ENCODE peak calls at places on chromosomes 3 and 15, in eight cellular contexts. K is heart left ventricle, P is GM12864, Z is RWPE1, X is K562, W is uterus, V is choroid plexus epithelial cell, E is A549. C is an unnamed sample.

GRCh38 chr15:52417501-52417900 is 111.2 kb downstream of the MYO5A start:
- DNase-seq in K (no peak), P (no peak), Z (peak), X (no peak), W (no peak), V (no peak), E (no peak), C (no peak)

GRCh38 chr15:78620021-78620838 is 566 bp downstream of the CHRNA3 start:
- DNase-seq in K (no peak), P (no peak), Z (no peak), X (no peak), W (no peak), V (peak), E (peak), C (peak)

GRCh38 chr15:56307180-56307579 is 58.0 kb upstream of the TEX9 start:
- DNase-seq in K (no peak), P (no peak), Z (no peak), X (no peak), W (no peak), V (no peak), E (no peak), C (no peak)

GRCh38 chr3:132418916-132419315 is 1.6 kb downstream of the DNAJC13 start:
- DNase-seq in K (no peak), P (no peak), Z (no peak), X (no peak), W (no peak), V (peak), E (no peak), C (no peak)

GRCh38 chr3:58333206-58334012 is 717 bp downstream of the PXK start:
- DNase-seq in K (peak), P (no peak), Z (peak), X (peak), W (peak), V (peak), E (no peak), C (peak)

GRCh38 chr15:52010633-52011595 is 8.1 kb upstream of the MAPK6 start:
- DNase-seq in K (no peak), P (no peak), Z (peak), X (peak), W (peak), V (peak), E (no peak), C (no peak)

GRCh38 chr3:169772530-169772950 is 656 bp upstream of the MYNN start:
- DNase-seq in K (peak), P (no peak), Z (peak), X (peak), W (peak), V (peak), E (peak), C (peak)

GRCh38 chr3:8794247-8794646 is 24.8 kb upstream of the OXTR start:
- DNase-seq in K (no peak), P (no peak), Z (no peak), X (no peak), W (no peak), V (no peak), E (no peak), C (no peak)

GRCh38 chr3:72997421-72997961 is 880 bp downstream of the PPP4R2 start:
- DNase-seq in K (no peak), P (no peak), Z (peak), X (peak), W (no peak), V (peak), E (peak), C (peak)
- TF ChIP-seq CTCF in K (peak), P (peak), Z (peak), X (peak), W (peak), V (peak), E (peak), C (no peak)

DNA sequence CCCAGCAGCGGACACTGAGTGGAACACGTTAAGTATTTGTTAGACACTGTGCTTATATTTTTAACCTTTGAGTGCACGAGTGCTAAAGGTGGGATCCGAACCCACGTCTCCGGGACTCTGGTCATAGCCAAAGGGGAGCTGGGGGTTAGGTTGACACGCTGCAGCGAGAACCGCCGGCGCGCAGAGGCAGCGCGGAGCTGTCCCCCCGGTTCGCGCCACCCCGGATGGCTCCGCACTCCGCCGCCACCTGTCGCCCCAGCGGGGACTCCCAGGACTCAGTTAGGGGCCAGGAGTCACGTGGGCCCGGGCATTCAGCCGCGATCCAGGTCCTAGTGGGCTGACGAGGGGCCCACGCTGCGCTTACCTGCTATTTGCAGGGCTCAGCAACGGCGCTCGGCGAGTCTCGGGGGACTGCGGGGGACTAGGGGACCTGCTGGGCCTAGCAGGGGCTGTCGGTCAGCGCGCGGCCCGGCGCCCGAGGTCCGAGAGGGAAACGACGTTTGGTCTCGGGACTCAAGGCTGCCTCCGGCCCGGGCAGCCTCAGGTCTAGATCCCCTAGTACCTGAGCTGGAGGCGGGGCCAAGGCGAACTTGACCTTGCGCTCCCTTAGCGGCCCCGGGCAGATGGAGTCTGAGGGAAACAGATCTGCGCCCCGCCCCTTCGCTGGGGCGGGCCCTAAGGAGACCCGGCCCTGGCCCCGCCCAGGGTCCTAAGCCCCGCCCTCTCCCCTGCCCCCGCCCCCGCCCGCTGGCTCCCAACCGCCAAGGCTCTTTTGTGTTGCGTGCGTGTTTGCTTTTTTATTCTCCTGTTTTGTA is at the start of gene NMNAT3:
- DNase-seq in K (peak), P (peak), Z (peak), X (peak), W (peak), V (peak), E (peak), C (peak)
- TF ChIP-seq CTCF in K (no peak), P (peak), Z (no peak), X (peak), W (peak), V (no peak), E (no peak), C (no peak)

GRCh38 chr3:40068647-40069046 is 240.9 kb upstream of the EIF1B start:
- DNase-seq in K (no peak), P (no peak), Z (no peak), X (no peak), W (no peak), V (no peak), E (no peak), C (no peak)

GRCh38 chr3:40078590-40078989 is 230.9 kb upstream of the EIF1B start:
- DNase-seq in K (no peak), P (no peak), Z (no peak), X (no peak), W (no peak), V (no peak), E (no peak), C (no peak)

GRCh38 chr3:40070816-40071215 is 238.7 kb upstream of the EIF1B start:
- DNase-seq in K (no peak), P (no peak), Z (no peak), X (no peak), W (no peak), V (no peak), E (no peak), C (no peak)

GRCh38 chr3:40071683-40072238 is 237.7 kb upstream of the EIF1B start:
- DNase-seq in K (no peak), P (no peak), Z (no peak), X (no peak), W (no peak), V (no peak), E (no peak), C (no peak)

DNA sequence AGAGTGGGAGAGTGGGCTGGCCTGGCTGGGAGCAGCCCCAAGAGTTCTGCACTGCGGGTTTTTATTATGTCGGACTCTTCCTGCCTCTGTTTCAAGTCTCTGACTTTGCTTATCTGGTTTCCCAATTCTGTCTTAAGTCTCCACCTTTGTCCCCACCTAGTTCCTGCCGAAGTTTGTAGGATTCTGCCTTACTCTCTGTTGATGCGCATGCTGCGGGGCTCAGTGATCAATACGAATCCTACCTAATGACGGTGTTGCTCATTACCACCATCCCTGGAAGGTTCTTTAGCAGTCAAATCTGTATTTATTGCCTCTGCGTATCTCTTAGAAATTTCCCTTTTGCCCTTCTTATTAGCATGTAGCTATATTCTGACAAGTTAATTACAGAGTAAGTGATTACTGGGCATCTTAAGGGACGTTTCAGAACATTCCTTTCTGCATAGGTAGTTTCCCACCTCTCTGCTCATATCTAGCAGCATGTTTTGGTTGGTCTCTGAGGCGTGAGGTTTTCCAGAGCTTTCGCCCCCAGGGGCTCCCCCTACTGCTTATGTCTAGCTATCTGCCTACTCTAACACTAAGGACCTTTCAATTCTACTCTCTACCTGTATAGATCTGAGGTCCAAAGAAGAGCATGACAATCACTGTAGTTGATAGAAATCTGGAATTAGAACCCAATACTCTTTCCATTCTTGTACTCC is 236.0 kb upstream of the EIF1B start:
- DNase-seq in K (no peak), P (no peak), Z (no peak), X (peak), W (no peak), V (no peak), E (no peak), C (peak)
- TF ChIP-seq CTCF in K (no peak), P (no peak), Z (no peak), X (peak), W (no peak), V (no peak), E (no peak), C (no peak)

GRCh38 chr15:77584201-77584600 is 48.5 kb downstream of the LINGO1 start:
- DNase-seq in K (no peak), P (no peak), Z (no peak), X (peak), W (no peak), V (no peak), E (no peak), C (peak)
- TF ChIP-seq CTCF in K (peak), P (peak), Z (no peak), X (peak), W (no peak), V (peak), E (no peak), C (no peak)